ENCODE peak calls at places on chromosomes 3 and 15, in eight cellular contexts. L, K, B, C, M, D, T and I are unnamed samples.

GRCh38 chr15:49045691-49046112 is 544 bp downstream of the SECISBP2L start:
- DNase-seq in L (peak; percentile 89), K (no peak), B (peak; percentile 10), C (peak; percentile 68), M (no peak), D (no peak), T (no peak), I (peak; percentile 64)

GRCh38 chr3:62178739-62179600 is 194.4 kb downstream of the FEZF2 start:
- DNase-seq in L (no peak), K (no peak), B (no peak), C (no peak), M (no peak), D (no peak), T (no peak), I (no peak)

GRCh38 chr3:140342668-140343067 is 335.2 kb upstream of the TRIM42 start:
- DNase-seq in L (no peak), K (no peak), B (no peak), C (no peak), M (no peak), D (no peak), T (no peak), I (no peak)

GRCh38 chr3:14925729-14926591 is 21.4 kb upstream of the NR2C2 start:
- DNase-seq in L (peak; percentile 83), K (no peak), B (peak; percentile 70), C (peak; percentile 80), M (peak; percentile 39), D (no peak), T (no peak), I (peak; percentile 82)

GRCh38 chr3:18194431-18194830 is 230.7 kb downstream of the SATB1 start:
- DNase-seq in L (no peak), K (no peak), B (no peak), C (no peak), M (no peak), D (no peak), T (no peak), I (peak; percentile 80)

GRCh38 chr15:43930079-43930478 is 103.3 kb downstream of the WDR76 start:
- DNase-seq in L (peak; percentile 93), K (no peak), B (no peak), C (peak; percentile 45), M (no peak), D (no peak), T (no peak), I (peak; percentile 50)

GRCh38 chr15:51801391-51801835 is 28.0 kb upstream of the TMOD3 start:
- DNase-seq in L (peak; percentile 63), K (no peak), B (peak; percentile 62), C (peak; percentile 60), M (no peak), D (no peak), T (no peak), I (peak; percentile 45)

GRCh38 chr3:53773586-53774368 is 72.4 kb downstream of the CHDH start:
- DNase-seq in L (peak; percentile 74), K (no peak), B (no peak), C (no peak), M (peak; percentile 73), D (no peak), T (no peak), I (peak; percentile 89)

GRCh38 chr15:25731411-25731810 is 131.7 kb downstream of the ATP10A start:
- DNase-seq in L (no peak), K (no peak), B (no peak), C (no peak), M (no peak), D (no peak), T (no peak), I (no peak)

GRCh38 chr3:41684802-41685740 is 276.8 kb downstream of the ULK4 start:
- DNase-seq in L (peak; percentile 35), K (no peak), B (no peak), C (peak; percentile 11), M (no peak), D (no peak), T (no peak), I (no peak)

GRCh38 chr15:38205502-38206235 is 47.0 kb upstream of the SPRED1 start:
- DNase-seq in L (no peak), K (no peak), B (no peak), C (no peak), M (no peak), D (no peak), T (no peak), I (no peak)

GRCh38 chr15:38197553-38197952 is 55.1 kb upstream of the SPRED1 start:
- DNase-seq in L (no peak), K (no peak), B (no peak), C (no peak), M (no peak), D (no peak), T (no peak), I (peak; percentile 60)

GRCh38 chr15:38202356-38202755 is 50.3 kb upstream of the SPRED1 start:
- DNase-seq in L (no peak), K (no peak), B (no peak), C (no peak), M (no peak), D (no peak), T (no peak), I (no peak)

GRCh38 chr15:38196116-38196515 is 56.5 kb upstream of the SPRED1 start:
- DNase-seq in L (no peak), K (no peak), B (no peak), C (no peak), M (no peak), D (no peak), T (no peak), I (no peak)

GRCh38 chr15:38201714-38202113 is 50.9 kb upstream of the SPRED1 start:
- DNase-seq in L (no peak), K (no peak), B (no peak), C (no peak), M (no peak), D (no peak), T (no peak), I (peak; percentile 67)
- H3K27ac ChIP-seq in L (no peak overlapping the region), K (no peak overlapping the region), B (no peak overlapping the region), C (no peak overlapping the region), M (no peak overlapping the region), D (no peak overlapping the region), T (no peak overlapping the region), I (no peak overlapping the region)

DNA sequence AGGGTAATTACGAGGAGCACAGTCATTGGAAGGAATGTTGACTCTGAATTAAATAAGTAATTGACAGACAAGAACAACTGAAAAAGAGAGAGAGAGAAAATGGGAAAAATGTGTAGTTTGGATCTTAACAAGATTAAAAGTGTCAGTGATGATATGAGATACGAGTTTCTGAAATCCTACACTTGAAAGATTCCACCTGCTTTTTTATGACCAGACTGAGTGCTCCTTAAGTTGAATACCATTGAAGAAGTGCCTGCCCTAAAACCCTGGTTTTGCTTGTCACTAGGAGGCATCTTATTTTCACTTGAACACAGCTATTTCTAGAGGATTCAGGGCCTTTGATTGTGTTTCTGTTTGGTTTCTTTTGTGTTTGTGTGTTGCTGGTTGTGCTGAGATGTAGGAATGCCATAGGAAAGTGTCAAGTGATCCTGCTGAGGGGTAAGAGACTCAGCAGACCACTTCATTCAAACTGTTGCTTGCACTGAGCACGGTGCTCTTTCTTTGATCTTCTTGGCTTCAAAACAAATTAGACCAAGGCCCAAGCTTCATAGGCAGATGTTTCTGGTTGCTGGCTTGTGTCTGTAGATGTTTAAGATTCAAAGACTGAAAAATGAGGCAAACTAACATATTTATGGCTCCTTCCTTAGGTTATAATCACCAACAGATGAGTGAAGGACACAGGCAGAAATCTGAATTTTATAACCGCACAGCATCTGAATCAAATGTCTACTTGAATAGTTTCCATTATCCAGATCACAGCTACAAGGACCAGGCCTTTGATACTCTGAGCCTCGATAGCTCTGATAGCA is 17.2 kb upstream of the ABHD10 start:
- DNase-seq in L (peak; percentile 13), K (no peak), B (no peak), C (peak; percentile 18), M (no peak), D (no peak), T (no peak), I (peak; percentile 40)
- H3K27ac ChIP-seq in L (no peak overlapping the region), K (peak overlapping the region; percentile 16), B (no peak overlapping the region), C (peak overlapping the region; percentile 4), M (no peak overlapping the region), D (no peak overlapping the region), T (no peak overlapping the region), I (no peak overlapping the region)

DNA sequence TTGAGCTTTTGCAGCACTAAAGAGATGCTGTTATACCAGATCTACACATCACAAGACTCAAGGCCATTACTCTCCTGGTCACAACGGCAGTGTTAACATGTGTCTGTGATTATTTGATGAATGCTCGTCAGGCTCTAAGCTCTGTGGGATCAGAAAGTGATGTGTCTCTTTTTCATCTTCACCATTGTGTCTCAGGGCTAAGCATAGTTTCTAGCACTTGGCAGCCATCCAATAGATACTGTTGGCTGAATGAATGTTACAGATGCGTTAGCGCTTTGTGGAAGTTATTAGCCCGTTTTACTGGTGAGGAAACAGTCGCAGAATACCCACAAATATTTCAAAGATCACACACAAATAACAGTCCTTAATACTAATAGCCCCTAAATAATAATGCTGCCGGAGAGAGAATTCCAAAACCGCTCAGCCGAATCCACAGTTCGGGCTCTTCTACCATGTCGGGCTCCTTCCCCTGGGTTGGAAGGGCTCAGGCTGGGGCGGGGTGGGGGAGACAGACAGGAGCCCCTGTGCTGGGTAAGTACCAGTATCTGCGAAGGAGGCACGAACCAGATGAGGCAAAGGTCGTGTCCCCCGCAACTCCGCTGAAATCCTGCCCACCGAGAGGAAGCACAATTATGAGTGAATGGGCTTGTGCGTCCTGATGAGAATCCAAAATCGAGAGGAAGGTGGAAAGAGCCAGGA is 1.1 kb upstream of the FAM81A start:
- DNase-seq in L (no peak), K (no peak), B (no peak), C (peak; percentile 23), M (no peak), D (no peak), T (no peak), I (peak; percentile 53)
- H3K27ac ChIP-seq in L (no peak overlapping the region), K (peak overlapping the region; percentile 38), B (no peak overlapping the region), C (no peak overlapping the region), M (no peak overlapping the region), D (no peak overlapping the region), T (peak overlapping the region; percentile 70), I (no peak overlapping the region)

GRCh38 chr15:101167366-101167790 is 84.5 kb downstream of the CHSY1 start:
- DNase-seq in L (no peak), K (no peak), B (no peak), C (no peak), M (no peak), D (no peak), T (no peak), I (no peak)

GRCh38 chr15:101168463-101168824 is 83.4 kb downstream of the CHSY1 start:
- DNase-seq in L (no peak), K (peak; percentile 84), B (no peak), C (no peak), M (no peak), D (no peak), T (no peak), I (no peak)

GRCh38 chr15:101169457-101170071 is 82.3 kb downstream of the CHSY1 start:
- DNase-seq in L (no peak), K (no peak), B (no peak), C (no peak), M (no peak), D (no peak), T (no peak), I (peak; percentile 28)

GRCh38 chr15:101167791-101168462 is 83.9 kb downstream of the CHSY1 start:
- DNase-seq in L (peak; percentile 87), K (peak; percentile 86), B (no peak), C (no peak), M (peak; percentile 61), D (peak; percentile 34), T (no peak), I (peak; percentile 96)

DNA sequence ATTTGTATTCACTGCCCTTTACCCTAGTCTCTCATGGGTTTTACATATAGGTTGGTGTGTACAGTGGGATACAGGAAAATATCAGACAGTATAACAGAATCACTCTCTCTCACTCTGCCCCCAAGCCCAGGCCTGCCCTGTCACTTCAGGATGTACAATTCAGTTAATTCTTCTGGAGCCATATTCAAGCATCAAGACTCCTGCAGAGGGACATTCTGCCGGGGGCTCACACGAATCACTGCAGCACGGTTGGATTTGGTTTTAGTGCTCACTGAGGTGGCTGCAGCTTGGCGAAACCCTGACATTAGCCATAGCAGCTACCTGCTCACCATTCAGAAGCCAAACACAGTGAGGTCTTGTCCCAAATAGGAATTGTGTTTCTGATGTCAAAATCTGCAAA is 83.0 kb downstream of the CHSY1 start:
- DNase-seq in L (no peak), K (no peak), B (no peak), C (no peak), M (no peak), D (no peak), T (no peak), I (no peak)
- H3K27ac ChIP-seq in L (no peak overlapping the region), K (peak overlapping the region; percentile 86), B (no peak overlapping the region), C (no peak overlapping the region), M (peak overlapping the region; percentile 47), D (no peak overlapping the region), T (peak overlapping the region; percentile 74), I (no peak overlapping the region)